ENCODE peak calls at places on chromosomes 1 and 21, in five cellular contexts. O, M, B, P and Z are unnamed samples.

GRCh38 chr1:224170748-224171478 is 12.1 kb upstream of the DEGS1 start:
- DNase-seq in M (peak), O (no peak), B (peak), P (peak), Z (no peak)

GRCh38 chr21:39625211-39625895 is 12.6 kb downstream of the B3GALT5 start:
- DNase-seq in O (no peak), B (no peak), M (no peak), P (no peak), Z (no peak)

GRCh38 chr21:37804001-37804400 is 112.3 kb downstream of the KCNJ6 start:
- DNase-seq in B (no peak), M (no peak), P (no peak), O (no peak), Z (no peak)

GRCh38 chr1:36956570-36956969 is 77.7 kb downstream of the GRIK3 start:
- DNase-seq in M (no peak), O (no peak), B (no peak), P (no peak), Z (no peak)

GRCh38 chr21:30646904-30647303 is 4.2 kb downstream of the KRTAP20-3 start:
- DNase-seq in M (no peak), O (no peak), B (no peak), P (no peak), Z (no peak)

GRCh38 chr21:23886828-23887708 is 1720.2 kb downstream of the MRPL39 start:
- DNase-seq in P (no peak), O (no peak), M (no peak), B (no peak), Z (no peak)

GRCh38 chr1:178536329-178536728 is 23.4 kb downstream of the TEX35 start:
- DNase-seq in B (no peak), O (no peak), P (no peak), M (no peak), Z (no peak)

GRCh38 chr1:174110053-174110452 is 49.3 kb upstream of the RABGAP1L start:
- DNase-seq in M (no peak), O (no peak), B (no peak), P (no peak), Z (no peak)

GRCh38 chr1:237133921-237134320 is 91.9 kb downstream of the RYR2 start:
- DNase-seq in B (no peak), O (no peak), P (no peak), M (no peak), Z (no peak)

GRCh38 chr1:202811296-202812175 is 782 bp downstream of the PCAT6 start:
- DNase-seq in B (no peak), P (peak), O (no peak), M (peak), Z (no peak)

GRCh38 chr21:41961282-41961701 is 7.5 kb upstream of the C2CD2 start:
- DNase-seq in P (no peak), M (peak), B (no peak), O (peak), Z (no peak)

GRCh38 chr21:41086551-41086950 is 81.4 kb upstream of the BACE2 start:
- DNase-seq in P (no peak), O (no peak), B (no peak), M (no peak), Z (no peak)

GRCh38 chr1:228818296-228818695 is 83.0 kb downstream of the RHOU start:
- DNase-seq in M (no peak), O (no peak), B (no peak), P (no peak), Z (no peak)

GRCh38 chr1:172976222-172977041 is 74.3 kb downstream of the TNFSF18 start:
- DNase-seq in O (no peak), P (peak), B (no peak), M (peak), Z (peak)

GRCh38 chr21:33023574-33024277 is 2.0 kb upstream of the OLIG2 start:
- DNase-seq in O (no peak), P (no peak), M (no peak), B (no peak), Z (no peak)

GRCh38 chr1:29835486-29836273 is 599.4 kb downstream of the PTPRU start:
- DNase-seq in P (no peak), M (no peak), O (no peak), B (peak), Z (no peak)

GRCh38 chr1:224734261-224734935 is 118.3 kb downstream of the CNIH3 start:
- DNase-seq in P (no peak), M (no peak), B (no peak), O (no peak), Z (no peak)

GRCh38 chr1:186440584-186440983 is 20.3 kb downstream of the PDC start:
- DNase-seq in B (no peak), P (peak), O (no peak), M (no peak), Z (no peak)

GRCh38 chr1:206766251-206766856 is 4.2 kb upstream of the IL19 start:
- DNase-seq in B (peak), P (no peak), O (no peak), M (peak), Z (no peak)
- H3K4me3 ChIP-seq in B (no peak), P (no peak), O (no peak), M (no peak), Z (no peak)

GRCh38 chr1:183038333-183038876 is 15.2 kb downstream of the LAMC1 start:
- DNase-seq in M (no peak), O (no peak), P (no peak), B (no peak), Z (no peak)

GRCh38 chr1:183039330-183039729 is 16.1 kb downstream of the LAMC1 start:
- DNase-seq in B (no peak), M (no peak), O (no peak), P (no peak), Z (no peak)

GRCh38 chr1:183038913-183039312 is 15.7 kb downstream of the LAMC1 start:
- DNase-seq in P (no peak), O (no peak), M (no peak), B (no peak), Z (no peak)

GRCh38 chr1:183039985-183040447 is 16.8 kb downstream of the LAMC1 start:
- DNase-seq in B (peak), P (no peak), O (no peak), M (peak), Z (no peak)

GRCh38 chr1:183040600-183040999 is 17.4 kb downstream of the LAMC1 start:
- DNase-seq in P (no peak), M (peak), O (no peak), B (no peak), Z (no peak)
- H3K4me3 ChIP-seq in P (no peak), M (no peak), O (no peak), B (no peak), Z (no peak)

GRCh38 chr1:160577661-160578060 is 1.6 kb downstream of the CD84 start:
- DNase-seq in B (no peak), O (no peak), P (no peak), M (no peak), Z (no peak)
- H3K4me3 ChIP-seq in B (no peak), O (no peak), P (no peak), M (no peak), Z (no peak)

GRCh38 chr1:156437054-156437453 is 63.5 kb downstream of the MEF2D start:
- DNase-seq in P (no peak), M (no peak), O (no peak), B (no peak), Z (no peak)

GRCh38 chr1:156434976-156435550 is 65.5 kb downstream of the MEF2D start:
- DNase-seq in B (no peak), O (no peak), P (no peak), M (no peak), Z (no peak)

GRCh38 chr1:156436319-156437043 is 64.1 kb downstream of the MEF2D start:
- DNase-seq in B (no peak), O (no peak), P (no peak), M (no peak), Z (no peak)

GRCh38 chr1:156437465-156437864 is 63.1 kb downstream of the MEF2D start:
- DNase-seq in B (no peak), O (no peak), M (no peak), P (no peak), Z (no peak)

DNA sequence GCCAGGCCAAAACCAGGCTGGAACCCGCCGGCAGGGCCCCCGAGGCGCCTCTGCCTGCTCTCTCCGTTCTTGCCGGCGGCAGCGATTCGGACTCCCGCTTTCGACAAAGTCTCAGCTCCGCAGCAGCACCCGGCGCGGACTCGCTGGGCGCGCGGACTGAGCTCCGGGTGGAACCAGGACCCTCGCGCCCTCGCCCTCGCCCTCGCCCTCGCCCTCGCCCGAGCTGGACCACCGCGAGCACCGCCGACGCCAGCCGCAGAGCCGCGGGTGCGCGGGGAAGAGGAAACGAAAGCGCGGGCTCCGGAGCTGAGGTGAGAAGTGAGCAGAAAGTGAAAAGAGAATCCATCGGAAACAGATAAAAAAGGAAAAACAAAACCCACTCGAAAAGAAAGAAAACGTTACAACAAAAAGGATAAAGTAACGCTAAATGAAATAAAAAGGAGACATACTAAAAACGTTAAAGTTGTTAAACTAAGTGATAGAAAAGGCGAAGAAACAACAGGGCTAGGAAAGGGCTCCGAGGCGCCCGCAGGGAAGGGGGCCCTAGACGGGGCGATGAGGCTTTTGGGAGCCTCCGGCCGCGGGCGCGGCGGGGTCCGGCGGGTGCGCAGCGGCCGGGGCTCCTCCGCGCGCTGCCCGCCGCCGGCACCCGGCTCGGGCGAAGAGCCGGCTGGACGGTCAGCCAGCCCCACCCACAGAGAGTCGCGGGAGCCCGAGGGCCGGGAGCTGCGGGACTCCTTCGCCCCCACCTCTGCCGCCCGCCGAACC is 64.8 kb downstream of the MEF2D start:
- DNase-seq in B (no peak), M (no peak), O (no peak), P (no peak), Z (no peak)
- H3K4me3 ChIP-seq in B (no peak), M (peak), O (peak), P (peak), Z (no peak)

DNA sequence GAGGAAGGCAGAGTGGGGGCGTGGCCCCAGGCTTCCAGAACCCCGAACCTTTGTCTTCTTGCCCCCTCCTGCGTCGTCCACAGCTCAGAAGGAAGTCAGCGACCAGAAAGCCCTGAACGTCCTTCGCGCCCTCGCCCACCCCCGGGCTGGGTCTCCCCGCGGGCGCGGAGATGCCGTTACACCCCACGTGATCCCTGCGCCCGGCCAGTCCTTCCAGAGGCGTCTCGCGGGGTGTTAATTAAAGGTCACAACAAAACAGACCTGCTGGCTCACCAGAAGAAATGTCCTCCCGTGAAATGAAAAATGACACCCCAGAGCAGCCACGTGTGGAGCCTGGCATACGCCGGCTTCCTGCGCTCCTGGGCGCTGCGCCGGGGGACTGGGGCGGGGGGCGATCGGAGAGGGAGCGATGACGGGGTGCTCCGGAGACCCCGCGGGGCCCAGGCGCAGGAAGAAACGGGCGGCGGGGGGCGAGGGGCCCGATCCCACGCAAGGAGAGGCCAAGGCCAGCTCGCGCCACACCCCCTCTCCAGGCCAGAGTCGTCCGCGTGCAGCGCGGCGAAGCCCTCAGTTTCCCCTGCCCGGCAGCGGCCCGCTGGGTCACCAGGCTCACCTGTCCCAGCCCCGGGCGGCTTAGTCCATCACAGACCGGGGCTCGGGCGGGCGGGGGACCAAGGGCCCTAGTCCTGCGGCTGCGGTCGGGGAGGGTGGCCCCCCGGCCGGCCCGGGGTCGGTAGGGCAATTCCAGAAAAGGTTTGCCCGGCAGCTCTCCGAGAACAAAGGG is 948 bp upstream of the KIF26B start:
- DNase-seq in M (no peak), P (peak), B (peak), O (no peak), Z (no peak)
- H3K4me3 ChIP-seq in M (peak), P (peak), B (peak), O (peak), Z (peak)

GRCh38 chr1:28358701-28359100 is 10.8 kb upstream of the PHACTR4 start:
- DNase-seq in M (no peak), O (no peak), P (no peak), B (no peak), Z (no peak)
- H3K4me3 ChIP-seq in M (no peak), O (no peak), P (no peak), B (no peak), Z (no peak)

DNA sequence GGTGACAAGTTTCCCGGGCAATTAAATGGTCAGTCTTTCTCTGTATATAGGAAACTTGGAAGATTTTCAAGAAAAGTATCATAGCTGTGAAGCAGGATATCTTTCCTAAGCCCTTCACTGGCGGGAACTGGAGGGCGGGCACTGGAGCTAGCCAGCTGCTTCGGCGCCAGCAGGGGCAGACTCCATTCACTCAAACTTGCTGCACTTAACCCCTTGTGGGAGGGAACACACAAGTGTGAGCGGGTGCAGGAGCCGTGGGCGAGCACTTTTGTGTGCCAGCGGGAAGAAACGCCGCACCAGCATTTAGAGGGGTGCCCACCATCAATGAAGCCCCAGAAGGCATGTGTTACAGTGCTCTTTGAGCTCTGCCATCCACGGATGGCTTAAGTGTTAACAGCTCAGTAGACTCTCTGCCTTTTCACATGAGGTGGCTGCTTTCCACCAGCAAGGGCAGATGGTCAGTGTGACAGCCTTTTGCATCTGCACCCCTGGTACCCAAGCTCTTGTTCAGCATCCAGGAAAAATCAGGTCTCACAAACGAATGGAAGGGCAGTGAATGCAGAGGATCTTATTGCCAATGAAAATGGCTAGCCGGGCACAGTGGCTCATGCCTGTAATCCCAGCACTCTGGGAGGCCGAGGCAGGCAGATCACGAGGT is 232.0 kb upstream of the KAZN start:
- DNase-seq in B (no peak), O (no peak), P (no peak), M (no peak), Z (no peak)
- H3K4me3 ChIP-seq in B (no peak), O (no peak), P (no peak), M (no peak), Z (no peak)

GRCh38 chr1:66402194-66402593 is 131.8 kb upstream of the SGIP1 start:
- DNase-seq in B (peak), O (no peak), M (peak), P (no peak), Z (no peak)
- H3K4me3 ChIP-seq in B (peak), O (no peak), M (no peak), P (no peak), Z (no peak)